ENCODE peak calls at places on chromosomes 2 and 18, in ten cellular contexts. One of them, this sample, is unnamed. For H3K4me1, the result is how much of the 10 kb centered on the place peaks cover.

GRCh38 chr2:237165405-237166276 is 80.0 kb downstream of the COPS8 start:
- DNase-seq in left lung: no peak
- DNase-seq in fibroblast of lung: peak
- DNase-seq in tibial artery: no peak
- DNase-seq in endothelial cell of umbilical vein: peak
- DNase-seq in thoracic aorta: no peak
- DNase-seq in sigmoid colon: no peak
- DNase-seq in mucosa of descending colon: no peak
- DNase-seq in kidney: no peak
- DNase-seq in hepatocyte: peak
- DNase-seq in this sample: no peak

GRCh38 chr2:238631491-238632180 is 204.9 kb downstream of the ASB1 start:
- DNase-seq in left lung: no peak
- DNase-seq in fibroblast of lung: no peak
- DNase-seq in tibial artery: peak
- DNase-seq in endothelial cell of umbilical vein: no peak
- DNase-seq in thoracic aorta: no peak
- DNase-seq in sigmoid colon: no peak
- DNase-seq in mucosa of descending colon: no peak
- DNase-seq in kidney: no peak
- DNase-seq in hepatocyte: no peak
- DNase-seq in this sample: no peak

GRCh38 chr2:73069855-73070650 is 1.5 kb downstream of the SFXN5 start:
- DNase-seq in left lung: no peak
- DNase-seq in fibroblast of lung: no peak
- DNase-seq in tibial artery: no peak
- DNase-seq in endothelial cell of umbilical vein: peak
- DNase-seq in thoracic aorta: no peak
- DNase-seq in sigmoid colon: no peak
- DNase-seq in mucosa of descending colon: no peak
- DNase-seq in kidney: peak
- DNase-seq in hepatocyte: peak
- DNase-seq in this sample: no peak

GRCh38 chr2:239463541-239464165 is 62.8 kb upstream of the HDAC4 start:
- DNase-seq in left lung: peak
- DNase-seq in fibroblast of lung: no peak
- DNase-seq in tibial artery: no peak
- DNase-seq in endothelial cell of umbilical vein: no peak
- DNase-seq in thoracic aorta: no peak
- DNase-seq in sigmoid colon: peak
- DNase-seq in mucosa of descending colon: no peak
- DNase-seq in kidney: peak
- DNase-seq in hepatocyte: no peak
- DNase-seq in this sample: no peak

GRCh38 chr2:11750422-11750821 is 4.0 kb downstream of the LPIN1 start:
- DNase-seq in left lung: no peak
- DNase-seq in fibroblast of lung: no peak
- DNase-seq in tibial artery: no peak
- DNase-seq in endothelial cell of umbilical vein: no peak
- DNase-seq in thoracic aorta: no peak
- DNase-seq in sigmoid colon: no peak
- DNase-seq in mucosa of descending colon: no peak
- DNase-seq in kidney: no peak
- DNase-seq in hepatocyte: no peak
- DNase-seq in this sample: no peak

GRCh38 chr18:44588466-44588865 is 92.2 kb upstream of the SETBP1 start:
- DNase-seq in left lung: no peak
- DNase-seq in fibroblast of lung: peak
- DNase-seq in tibial artery: no peak
- DNase-seq in endothelial cell of umbilical vein: no peak
- DNase-seq in thoracic aorta: no peak
- DNase-seq in sigmoid colon: no peak
- DNase-seq in mucosa of descending colon: no peak
- DNase-seq in kidney: no peak
- DNase-seq in hepatocyte: no peak
- DNase-seq in this sample: no peak

GRCh38 chr18:58047556-58047882 is 3.5 kb downstream of the NEDD4L start:
- DNase-seq in left lung: no peak
- DNase-seq in fibroblast of lung: no peak
- DNase-seq in tibial artery: no peak
- DNase-seq in endothelial cell of umbilical vein: no peak
- DNase-seq in thoracic aorta: no peak
- DNase-seq in sigmoid colon: no peak
- DNase-seq in mucosa of descending colon: no peak
- DNase-seq in kidney: no peak
- DNase-seq in hepatocyte: no peak
- DNase-seq in this sample: no peak

GRCh38 chr2:240292622-240293021 is 142.8 kb upstream of the GPC1 start:
- DNase-seq in left lung: no peak
- DNase-seq in fibroblast of lung: no peak
- DNase-seq in tibial artery: no peak
- DNase-seq in endothelial cell of umbilical vein: no peak
- DNase-seq in thoracic aorta: no peak
- DNase-seq in sigmoid colon: no peak
- DNase-seq in mucosa of descending colon: no peak
- DNase-seq in kidney: no peak
- DNase-seq in hepatocyte: no peak
- DNase-seq in this sample: no peak

GRCh38 chr2:239952251-239952650 is 72.9 kb downstream of the NDUFA10 start:
- DNase-seq in left lung: peak
- DNase-seq in fibroblast of lung: no peak
- DNase-seq in tibial artery: no peak
- DNase-seq in endothelial cell of umbilical vein: no peak
- DNase-seq in thoracic aorta: no peak
- DNase-seq in sigmoid colon: no peak
- DNase-seq in mucosa of descending colon: no peak
- DNase-seq in kidney: peak
- DNase-seq in hepatocyte: no peak
- DNase-seq in this sample: peak

GRCh38 chr2:129779783-129780182 is 199.7 kb upstream of the RAB6C start:
- DNase-seq in left lung: no peak
- DNase-seq in fibroblast of lung: no peak
- DNase-seq in tibial artery: peak
- DNase-seq in endothelial cell of umbilical vein: no peak
- DNase-seq in thoracic aorta: no peak
- DNase-seq in sigmoid colon: no peak
- DNase-seq in mucosa of descending colon: no peak
- DNase-seq in kidney: no peak
- DNase-seq in hepatocyte: no peak
- DNase-seq in this sample: no peak

GRCh38 chr2:142973822-142974207 is 96.4 kb downstream of the KYNU start:
- DNase-seq in left lung: no peak
- DNase-seq in fibroblast of lung: no peak
- DNase-seq in tibial artery: no peak
- DNase-seq in endothelial cell of umbilical vein: no peak
- DNase-seq in thoracic aorta: no peak
- DNase-seq in sigmoid colon: no peak
- DNase-seq in mucosa of descending colon: no peak
- DNase-seq in kidney: no peak
- DNase-seq in hepatocyte: no peak
- DNase-seq in this sample: no peak
- H3K4me3 ChIP-seq in left lung: no peak
- H3K4me3 ChIP-seq in fibroblast of lung: no peak
- H3K4me3 ChIP-seq in tibial artery: no peak
- H3K4me3 ChIP-seq in endothelial cell of umbilical vein: no peak
- H3K4me3 ChIP-seq in thoracic aorta: no peak
- H3K4me3 ChIP-seq in sigmoid colon: no peak
- H3K4me3 ChIP-seq in mucosa of descending colon: no peak
- H3K4me3 ChIP-seq in kidney: no peak
- H3K4me3 ChIP-seq in hepatocyte: no peak
- H3K4me3 ChIP-seq in this sample: no peak

GRCh38 chr2:216663106-216663505 is 29.9 kb downstream of the IGFBP2 start:
- DNase-seq in left lung: no peak
- DNase-seq in fibroblast of lung: no peak
- DNase-seq in tibial artery: no peak
- DNase-seq in endothelial cell of umbilical vein: no peak
- DNase-seq in thoracic aorta: no peak
- DNase-seq in sigmoid colon: no peak
- DNase-seq in mucosa of descending colon: no peak
- DNase-seq in kidney: no peak
- DNase-seq in hepatocyte: no peak
- DNase-seq in this sample: peak

GRCh38 chr2:216663846-216664245 is 30.6 kb downstream of the IGFBP2 start:
- DNase-seq in left lung: no peak
- DNase-seq in fibroblast of lung: no peak
- DNase-seq in tibial artery: no peak
- DNase-seq in endothelial cell of umbilical vein: no peak
- DNase-seq in thoracic aorta: no peak
- DNase-seq in sigmoid colon: no peak
- DNase-seq in mucosa of descending colon: no peak
- DNase-seq in kidney: no peak
- DNase-seq in hepatocyte: no peak
- DNase-seq in this sample: no peak

GRCh38 chr2:216665240-216665639 is 30.1 kb downstream of the IGFBP5 start:
- DNase-seq in left lung: no peak
- DNase-seq in fibroblast of lung: no peak
- DNase-seq in tibial artery: no peak
- DNase-seq in endothelial cell of umbilical vein: no peak
- DNase-seq in thoracic aorta: no peak
- DNase-seq in sigmoid colon: no peak
- DNase-seq in mucosa of descending colon: no peak
- DNase-seq in kidney: peak
- DNase-seq in hepatocyte: peak
- DNase-seq in this sample: peak

GRCh38 chr2:216665717-216666116 is 29.6 kb downstream of the IGFBP5 start:
- DNase-seq in left lung: no peak
- DNase-seq in fibroblast of lung: no peak
- DNase-seq in tibial artery: no peak
- DNase-seq in endothelial cell of umbilical vein: no peak
- DNase-seq in thoracic aorta: no peak
- DNase-seq in sigmoid colon: no peak
- DNase-seq in mucosa of descending colon: no peak
- DNase-seq in kidney: peak
- DNase-seq in hepatocyte: peak
- DNase-seq in this sample: no peak

GRCh38 chr2:216664593-216665034 is 30.7 kb downstream of the IGFBP5 start:
- DNase-seq in left lung: no peak
- DNase-seq in fibroblast of lung: no peak
- DNase-seq in tibial artery: no peak
- DNase-seq in endothelial cell of umbilical vein: peak
- DNase-seq in thoracic aorta: no peak
- DNase-seq in sigmoid colon: no peak
- DNase-seq in mucosa of descending colon: no peak
- DNase-seq in kidney: peak
- DNase-seq in hepatocyte: peak
- DNase-seq in this sample: no peak
- TF ChIP-seq CTCF in left lung: no peak
- TF ChIP-seq CTCF in fibroblast of lung: peak
- TF ChIP-seq CTCF in tibial artery: no peak
- TF ChIP-seq CTCF in endothelial cell of umbilical vein: no peak
- TF ChIP-seq CTCF in thoracic aorta: no peak
- TF ChIP-seq CTCF in sigmoid colon: no peak
- TF ChIP-seq CTCF in mucosa of descending colon: no peak
- TF ChIP-seq CTCF in kidney: no peak
- TF ChIP-seq CTCF in hepatocyte: peak
- TF ChIP-seq CTCF in this sample: no peak

GRCh38 chr18:48036641-48037421 is 106.4 kb upstream of the SMAD2 start:
- DNase-seq in left lung: no peak
- DNase-seq in fibroblast of lung: no peak
- DNase-seq in tibial artery: peak
- DNase-seq in endothelial cell of umbilical vein: no peak
- DNase-seq in thoracic aorta: no peak
- DNase-seq in sigmoid colon: peak
- DNase-seq in mucosa of descending colon: no peak
- DNase-seq in kidney: peak
- DNase-seq in hepatocyte: no peak
- DNase-seq in this sample: no peak

GRCh38 chr18:48038636-48039035 is 108.2 kb upstream of the SMAD2 start:
- DNase-seq in left lung: no peak
- DNase-seq in fibroblast of lung: no peak
- DNase-seq in tibial artery: peak
- DNase-seq in endothelial cell of umbilical vein: no peak
- DNase-seq in thoracic aorta: no peak
- DNase-seq in sigmoid colon: peak
- DNase-seq in mucosa of descending colon: no peak
- DNase-seq in kidney: peak
- DNase-seq in hepatocyte: no peak
- DNase-seq in this sample: no peak

GRCh38 chr18:48039769-48040215 is 109.3 kb upstream of the SMAD2 start:
- DNase-seq in left lung: no peak
- DNase-seq in fibroblast of lung: no peak
- DNase-seq in tibial artery: peak
- DNase-seq in endothelial cell of umbilical vein: no peak
- DNase-seq in thoracic aorta: no peak
- DNase-seq in sigmoid colon: peak
- DNase-seq in mucosa of descending colon: no peak
- DNase-seq in kidney: peak
- DNase-seq in hepatocyte: no peak
- DNase-seq in this sample: no peak

GRCh38 chr18:48036191-48036590 is 105.7 kb upstream of the SMAD2 start:
- DNase-seq in left lung: no peak
- DNase-seq in fibroblast of lung: no peak
- DNase-seq in tibial artery: peak
- DNase-seq in endothelial cell of umbilical vein: no peak
- DNase-seq in thoracic aorta: no peak
- DNase-seq in sigmoid colon: peak
- DNase-seq in mucosa of descending colon: no peak
- DNase-seq in kidney: peak
- DNase-seq in hepatocyte: no peak
- DNase-seq in this sample: no peak

DNA sequence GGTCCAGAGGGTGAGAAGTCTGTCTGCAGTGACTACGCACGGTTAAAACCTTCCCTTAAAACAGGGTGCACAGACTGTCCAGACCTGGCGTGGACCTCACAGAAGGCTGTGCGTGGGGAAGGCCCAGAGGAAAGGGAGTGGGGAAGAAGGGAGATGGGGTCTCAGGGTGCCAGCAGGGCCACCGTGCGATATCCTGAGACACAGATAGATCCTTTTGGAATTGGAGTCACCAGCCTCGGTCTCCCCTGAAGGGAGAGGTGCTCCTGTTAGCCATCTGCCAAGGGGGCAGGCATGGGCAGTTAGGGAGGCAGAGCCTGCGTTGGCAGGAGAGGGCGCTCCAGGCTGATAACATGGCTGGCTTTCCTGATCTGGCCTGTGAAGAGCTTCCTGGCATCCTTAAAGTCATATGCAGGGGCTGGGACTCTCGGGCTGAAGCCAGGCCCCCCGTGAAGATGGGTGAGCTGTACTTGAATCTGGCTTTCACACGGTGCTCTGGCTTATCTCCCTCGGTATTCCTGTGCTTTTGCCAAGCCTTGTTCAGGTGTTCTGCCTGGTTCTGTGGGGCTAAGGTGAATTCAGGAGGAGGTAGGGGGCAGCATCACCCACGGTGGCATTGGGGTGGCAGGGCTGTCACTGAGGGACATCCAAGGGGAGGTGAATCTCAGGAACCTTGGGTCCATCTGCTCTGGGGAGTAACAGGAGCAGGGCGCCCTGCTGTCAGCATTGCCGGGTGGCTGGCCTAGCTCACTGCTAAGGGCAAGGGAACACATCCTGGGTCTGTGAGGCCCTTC is 107.2 kb upstream of the SMAD2 start:
- DNase-seq in left lung: no peak
- DNase-seq in fibroblast of lung: no peak
- DNase-seq in tibial artery: peak
- DNase-seq in endothelial cell of umbilical vein: peak
- DNase-seq in thoracic aorta: no peak
- DNase-seq in sigmoid colon: peak
- DNase-seq in mucosa of descending colon: no peak
- DNase-seq in kidney: peak
- DNase-seq in hepatocyte: no peak
- DNase-seq in this sample: no peak
- H3K4me1 ChIP-seq in left lung: under half
- H3K4me1 ChIP-seq in fibroblast of lung: under half
- H3K4me1 ChIP-seq in tibial artery: under half
- H3K4me1 ChIP-seq in endothelial cell of umbilical vein: under half
- H3K4me1 ChIP-seq in thoracic aorta: under half
- H3K4me1 ChIP-seq in sigmoid colon: under half
- H3K4me1 ChIP-seq in mucosa of descending colon: under half
- H3K4me1 ChIP-seq in kidney: under half
- H3K4me1 ChIP-seq in hepatocyte: under half
- H3K4me1 ChIP-seq in this sample: under half

GRCh38 chr18:73331212-73331772 is 463.5 kb upstream of the NETO1 start:
- DNase-seq in left lung: no peak
- DNase-seq in fibroblast of lung: no peak
- DNase-seq in tibial artery: no peak
- DNase-seq in endothelial cell of umbilical vein: no peak
- DNase-seq in thoracic aorta: no peak
- DNase-seq in sigmoid colon: no peak
- DNase-seq in mucosa of descending colon: no peak
- DNase-seq in kidney: no peak
- DNase-seq in hepatocyte: no peak
- DNase-seq in this sample: no peak
- H3K4me3 ChIP-seq in left lung: no peak
- H3K4me3 ChIP-seq in fibroblast of lung: no peak
- H3K4me3 ChIP-seq in tibial artery: no peak
- H3K4me3 ChIP-seq in endothelial cell of umbilical vein: no peak
- H3K4me3 ChIP-seq in thoracic aorta: no peak
- H3K4me3 ChIP-seq in sigmoid colon: no peak
- H3K4me3 ChIP-seq in mucosa of descending colon: no peak
- H3K4me3 ChIP-seq in kidney: no peak
- H3K4me3 ChIP-seq in hepatocyte: no peak
- H3K4me3 ChIP-seq in this sample: no peak